ENCODE peak calls at places on chromosomes 2 and 18, in ten cellular contexts. F is IMR-90, R is K562, A is body of pancreas, X is sigmoid colon, E is ovary, Y is A549, Z is uterus, D is breast epithelium, S is Peyer's patch. M is an unnamed sample.
A peak's percentile ranks its signal among the peaks of the same experiment; 100 is the strongest.

GRCh38 chr2:212451786-212452200 is 86.8 kb downstream of the ERBB4 start:
- DNase-seq in F (peak; percentile 39), R (no peak), A (no peak), X (no peak), E (no peak), Y (peak; percentile 1), Z (no peak), D (no peak), S (no peak), M (peak; percentile 34)

GRCh38 chr2:44707945-44708645 is 233.4 kb upstream of the SIX3 start:
- DNase-seq in F (no peak), R (no peak), A (no peak), X (no peak), E (no peak), Y (no peak), Z (no peak), D (no peak), S (no peak), M (no peak)

GRCh38 chr18:69484699-69485396 is 84.2 kb downstream of the DOK6 start:
- DNase-seq in F (peak; percentile 81), R (no peak), A (no peak), X (no peak), E (no peak), Y (no peak), Z (no peak), D (no peak), S (no peak), M (no peak)

GRCh38 chr2:157876771-157877108 is 610 bp upstream of the ACVR1 start:
- DNase-seq in F (peak; percentile 11), R (no peak), A (no peak), X (no peak), E (no peak), Y (no peak), Z (no peak), D (no peak), S (no peak), M (no peak)

GRCh38 chr2:36044389-36044788 is 311.2 kb upstream of the CRIM1 start:
- DNase-seq in F (no peak), R (no peak), A (no peak), X (no peak), E (no peak), Y (no peak), Z (no peak), D (no peak), S (no peak), M (no peak)

GRCh38 chr2:8926356-8926755 is 77.1 kb downstream of the MBOAT2 start:
- DNase-seq in F (no peak), R (no peak), A (no peak), X (no peak), E (no peak), Y (no peak), Z (no peak), D (no peak), S (no peak), M (no peak)

GRCh38 chr2:67394734-67395133 is 2.4 kb upstream of the ETAA1 start:
- DNase-seq in F (peak; percentile 53), R (no peak), A (no peak), X (no peak), E (no peak), Y (no peak), Z (no peak), D (no peak), S (no peak), M (peak; percentile 5)

GRCh38 chr18:61544178-61544577 is 210.9 kb downstream of the CDH20 start:
- DNase-seq in F (no peak), R (no peak), A (no peak), X (no peak), E (no peak), Y (no peak), Z (no peak), D (no peak), S (no peak), M (no peak)

GRCh38 chr18:73577365-73577764 is 570.3 kb downstream of the FBXO15 start:
- DNase-seq in F (peak; percentile 69), R (no peak), A (no peak), X (no peak), E (no peak), Y (no peak), Z (no peak), D (no peak), S (no peak), M (no peak)

GRCh38 chr2:48248251-48248933 is 281.6 kb upstream of the STON1 start:
- DNase-seq in F (peak; percentile 94), R (no peak), A (no peak), X (no peak), E (no peak), Y (peak; percentile 70), Z (no peak), D (no peak), S (no peak), M (peak; percentile 43)

GRCh38 chr2:70523996-70524965 is 29.3 kb downstream of the TGFA start:
- DNase-seq in F (peak; percentile 34), R (no peak), A (peak; percentile 94), X (no peak), E (peak; percentile 23), Y (peak; percentile 88), Z (no peak), D (peak; percentile 78), S (peak; percentile 81), M (peak; percentile 90)

GRCh38 chr2:226855766-226856165 is 19.9 kb downstream of the RHBDD1 start:
- DNase-seq in F (no peak), R (no peak), A (no peak), X (no peak), E (no peak), Y (no peak), Z (no peak), D (no peak), S (no peak), M (no peak)

GRCh38 chr2:72623481-72623880 is 202.4 kb downstream of the EXOC6B start:
- DNase-seq in F (no peak), R (no peak), A (no peak), X (no peak), E (no peak), Y (no peak), Z (no peak), D (no peak), S (no peak), M (no peak)
- TF ChIP-seq POLR2A in F (no peak), R (no peak), A (no peak), X (no peak), E (no peak), Y (no peak), Z (no peak), D (no peak), S (no peak), M (no peak)

DNA sequence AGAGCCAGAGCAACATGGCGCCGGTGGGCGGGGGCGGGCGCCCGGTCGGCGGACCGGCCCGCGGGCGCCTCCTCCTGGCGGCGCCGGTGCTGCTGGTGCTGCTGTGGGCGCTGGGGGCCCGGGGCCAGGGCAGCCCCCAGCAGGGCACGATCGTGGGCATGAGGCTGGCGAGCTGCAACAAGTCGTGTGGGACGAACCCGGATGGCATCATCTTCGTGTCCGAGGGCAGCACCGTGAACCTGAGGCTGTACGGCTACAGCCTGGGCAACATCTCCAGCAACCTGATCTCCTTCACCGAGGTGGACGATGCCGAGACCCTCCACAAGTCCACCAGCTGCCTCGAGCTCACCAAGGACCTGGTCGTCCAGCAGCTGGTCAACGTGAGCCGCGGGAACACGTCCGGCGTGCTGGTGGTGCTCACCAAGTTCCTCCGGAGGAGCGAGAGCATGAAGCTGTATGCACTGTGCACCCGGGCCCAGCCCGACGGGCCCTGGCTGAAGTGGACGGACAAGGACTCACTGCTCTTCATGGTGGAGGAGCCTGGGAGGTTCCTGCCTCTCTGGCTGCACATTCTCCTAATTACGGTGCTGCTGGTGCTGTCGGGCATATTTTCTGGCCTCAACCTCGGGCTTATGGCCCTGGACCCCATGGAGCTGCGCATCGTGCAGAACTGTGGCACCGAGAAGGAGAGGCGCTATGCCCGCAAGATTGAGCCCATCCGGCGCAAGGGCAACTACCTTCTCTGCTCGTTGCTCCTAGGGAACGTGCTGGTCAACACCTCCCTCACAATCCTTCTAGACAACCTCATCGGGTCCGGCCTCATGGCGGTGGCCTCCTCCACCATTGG is 507 bp downstream of the CNNM4 start:
- DNase-seq in F (no peak), R (peak; percentile 44), A (peak; percentile 55), X (peak; percentile 80), E (no peak), Y (no peak), Z (no peak), D (no peak), S (peak; percentile 68), M (no peak)
- TF ChIP-seq POLR2A in F (no peak), R (no peak), A (no peak), X (no peak), E (no peak), Y (no peak), Z (no peak), D (no peak), S (peak; percentile 87), M (no peak)

DNA sequence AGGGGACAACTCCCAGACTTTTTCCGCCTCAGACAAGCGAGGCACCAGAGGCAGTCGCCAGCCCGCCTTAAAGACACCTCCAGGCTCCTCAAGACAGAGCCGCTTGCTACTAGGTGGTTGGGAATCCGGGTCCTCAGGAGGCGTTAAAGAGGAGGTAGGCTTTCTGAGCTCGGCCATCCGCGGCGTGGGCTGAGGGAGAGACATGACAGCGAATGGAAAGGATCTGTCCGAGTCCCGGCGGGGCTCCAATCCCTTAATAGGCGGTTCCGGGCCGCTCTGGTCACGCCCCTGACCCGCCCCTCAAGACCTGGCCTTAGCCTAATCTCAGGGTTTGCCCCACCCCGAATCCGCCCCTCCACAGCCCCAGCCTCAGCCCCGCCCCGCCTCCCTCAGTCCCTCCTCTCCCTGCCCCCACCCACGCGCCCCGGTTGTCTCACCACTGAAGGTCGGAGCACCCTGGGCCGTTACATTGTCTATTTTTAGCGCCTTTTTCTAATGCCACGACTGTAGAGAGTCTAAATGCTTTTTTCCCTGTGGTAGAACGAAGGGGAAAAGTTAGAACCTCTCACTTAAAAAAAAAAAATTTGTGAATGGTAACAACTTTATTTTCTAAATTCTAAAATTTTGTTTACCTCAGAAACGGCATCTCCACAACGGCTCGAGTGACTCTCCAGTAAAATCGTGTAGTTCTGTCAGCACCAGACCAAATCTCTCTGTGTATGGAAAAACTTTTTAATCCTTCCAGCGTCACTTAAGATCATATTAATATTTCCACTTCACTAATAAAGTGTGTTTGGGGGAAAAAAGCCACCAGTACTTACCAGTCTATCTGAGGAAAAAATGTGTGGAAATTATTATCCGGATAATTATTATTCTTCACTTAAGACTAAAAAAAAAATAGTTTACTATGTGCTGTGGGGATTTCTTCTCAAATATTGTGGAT is at the start of gene RAD51AP2:
- DNase-seq in F (peak; percentile 66), R (peak; percentile 89), A (peak; percentile 76), X (peak; percentile 95), E (peak; percentile 92), Y (peak; percentile 44), Z (peak; percentile 91), D (peak; percentile 77), S (peak; percentile 72), M (peak; percentile 44)
- TF ChIP-seq POLR2A in F (no peak), R (peak; percentile 80), A (no peak), X (no peak), E (no peak), Y (no peak), Z (no peak), D (no peak), S (no peak), M (peak; percentile 47)

GRCh38 chr2:231463698-231464575 is at the start of gene NCL:
- DNase-seq in F (peak; percentile 98), R (peak; percentile 70), A (peak; percentile 84), X (peak; percentile 99), E (peak; percentile 89), Y (peak; percentile 46), Z (peak; percentile 85), D (peak; percentile 75), S (peak; percentile 92), M (peak; percentile 57)
- TF ChIP-seq POLR2A in F (peak; percentile 99), R (peak; percentile 99), A (peak; percentile 99), X (peak; percentile 98), E (peak; percentile 98), Y (peak; percentile 99), Z (peak; percentile 89), D (peak; percentile 95), S (peak; percentile 98), M (peak; percentile 99)

GRCh38 chr18:25349131-25349925 is 2.6 kb downstream of the ZNF521 start:
- DNase-seq in F (peak; percentile 69), R (no peak), A (no peak), X (peak; percentile 70), E (peak; percentile 72), Y (no peak), Z (peak; percentile 46), D (no peak), S (no peak), M (no peak)
- TF ChIP-seq POLR2A in F (no peak), R (no peak), A (no peak), X (no peak), E (no peak), Y (no peak), Z (no peak), D (no peak), S (no peak), M (no peak)